ENCODE peak calls at places on chromosomes 12 and 14, in four cellular contexts. One of them, this sample, is unnamed.

GRCh38 chr12:131136539-131136872 is 182.8 kb downstream of the ADGRD1 start:
- DNase-seq in H1: no peak
- DNase-seq in AG04449: no peak
- DNase-seq in tibial nerve: no peak
- DNase-seq in this sample: no peak

GRCh38 chr12:119869720-119870119 is 7.4 kb downstream of the CIT start:
- DNase-seq in tibial nerve: no peak
- DNase-seq in H1: no peak
- DNase-seq in AG04449: peak
- DNase-seq in this sample: no peak

GRCh38 chr14:68668531-68668930 is 124.3 kb downstream of the ZFP36L1 start:
- DNase-seq in AG04449: no peak
- DNase-seq in tibial nerve: no peak
- DNase-seq in H1: no peak
- DNase-seq in this sample: no peak

GRCh38 chr12:66708704-66709443 is 30.0 kb upstream of the GRIP1 start:
- DNase-seq in H1: no peak
- DNase-seq in tibial nerve: no peak
- DNase-seq in AG04449: no peak
- DNase-seq in this sample: no peak

GRCh38 chr12:8078400-8078799 is 3.7 kb upstream of the NECAP1 start:
- DNase-seq in H1: no peak
- DNase-seq in AG04449: peak
- DNase-seq in tibial nerve: no peak
- DNase-seq in this sample: peak

GRCh38 chr12:46088040-46088439 is 97.7 kb upstream of the SCAF11 start:
- DNase-seq in AG04449: no peak
- DNase-seq in H1: no peak
- DNase-seq in tibial nerve: no peak
- DNase-seq in this sample: no peak

GRCh38 chr12:12704593-12705230 is 8.7 kb upstream of the GPR19 start:
- DNase-seq in AG04449: peak
- DNase-seq in tibial nerve: peak
- DNase-seq in H1: no peak
- DNase-seq in this sample: peak

GRCh38 chr12:106299193-106299794 is 3.2 kb upstream of the TCP11L2 start:
- DNase-seq in AG04449: no peak
- DNase-seq in H1: no peak
- DNase-seq in tibial nerve: no peak
- DNase-seq in this sample: no peak

GRCh38 chr12:63394349-63394748 is 243.3 kb upstream of the AVPR1A start:
- DNase-seq in tibial nerve: no peak
- DNase-seq in H1: no peak
- DNase-seq in AG04449: no peak
- DNase-seq in this sample: no peak

GRCh38 chr12:43206396-43206795 is 345.6 kb downstream of the ADAMTS20 start:
- DNase-seq in H1: no peak
- DNase-seq in AG04449: no peak
- DNase-seq in tibial nerve: no peak
- DNase-seq in this sample: no peak

GRCh38 chr12:69879007-69879960 is 54.3 kb downstream of the MYRFL start:
- DNase-seq in tibial nerve: peak
- DNase-seq in H1: no peak
- DNase-seq in AG04449: no peak
- DNase-seq in this sample: peak

GRCh38 chr14:51447411-51447810 is 204.3 kb upstream of the FRMD6 start:
- DNase-seq in AG04449: no peak
- DNase-seq in tibial nerve: no peak
- DNase-seq in H1: no peak
- DNase-seq in this sample: no peak

GRCh38 chr12:91567100-91567485 is 384.5 kb upstream of the DCN start:
- DNase-seq in AG04449: no peak
- DNase-seq in tibial nerve: no peak
- DNase-seq in H1: no peak
- DNase-seq in this sample: no peak

GRCh38 chr12:60106207-60106606 is 510.4 kb downstream of the SLC16A7 start:
- DNase-seq in AG04449: no peak
- DNase-seq in H1: no peak
- DNase-seq in tibial nerve: no peak
- DNase-seq in this sample: no peak

GRCh38 chr14:73833024-73833423 is 18.6 kb upstream of the PTGR2 start:
- DNase-seq in H1: no peak
- DNase-seq in AG04449: no peak
- DNase-seq in tibial nerve: no peak
- DNase-seq in this sample: no peak

GRCh38 chr12:70895956-70896355 is 24.6 kb downstream of the PTPRR start:
- DNase-seq in tibial nerve: no peak
- DNase-seq in H1: no peak
- DNase-seq in AG04449: no peak
- DNase-seq in this sample: no peak

GRCh38 chr14:77037886-77038511 is 9.5 kb upstream of the IRF2BPL start:
- DNase-seq in tibial nerve: no peak
- DNase-seq in H1: no peak
- DNase-seq in AG04449: no peak
- DNase-seq in this sample: peak

GRCh38 chr14:61319706-61320105 is 1.7 kb upstream of the PRKCH start:
- DNase-seq in AG04449: no peak
- DNase-seq in tibial nerve: no peak
- DNase-seq in H1: no peak
- DNase-seq in this sample: no peak

GRCh38 chr12:107311682-107312081 is 218.3 kb upstream of the CRY1 start:
- DNase-seq in tibial nerve: no peak
- DNase-seq in H1: no peak
- DNase-seq in AG04449: no peak
- DNase-seq in this sample: no peak

GRCh38 chr14:103732868-103733626 is 17.4 kb downstream of the ZFYVE21 start:
- DNase-seq in AG04449: no peak
- DNase-seq in tibial nerve: no peak
- DNase-seq in H1: no peak
- DNase-seq in this sample: no peak

DNA sequence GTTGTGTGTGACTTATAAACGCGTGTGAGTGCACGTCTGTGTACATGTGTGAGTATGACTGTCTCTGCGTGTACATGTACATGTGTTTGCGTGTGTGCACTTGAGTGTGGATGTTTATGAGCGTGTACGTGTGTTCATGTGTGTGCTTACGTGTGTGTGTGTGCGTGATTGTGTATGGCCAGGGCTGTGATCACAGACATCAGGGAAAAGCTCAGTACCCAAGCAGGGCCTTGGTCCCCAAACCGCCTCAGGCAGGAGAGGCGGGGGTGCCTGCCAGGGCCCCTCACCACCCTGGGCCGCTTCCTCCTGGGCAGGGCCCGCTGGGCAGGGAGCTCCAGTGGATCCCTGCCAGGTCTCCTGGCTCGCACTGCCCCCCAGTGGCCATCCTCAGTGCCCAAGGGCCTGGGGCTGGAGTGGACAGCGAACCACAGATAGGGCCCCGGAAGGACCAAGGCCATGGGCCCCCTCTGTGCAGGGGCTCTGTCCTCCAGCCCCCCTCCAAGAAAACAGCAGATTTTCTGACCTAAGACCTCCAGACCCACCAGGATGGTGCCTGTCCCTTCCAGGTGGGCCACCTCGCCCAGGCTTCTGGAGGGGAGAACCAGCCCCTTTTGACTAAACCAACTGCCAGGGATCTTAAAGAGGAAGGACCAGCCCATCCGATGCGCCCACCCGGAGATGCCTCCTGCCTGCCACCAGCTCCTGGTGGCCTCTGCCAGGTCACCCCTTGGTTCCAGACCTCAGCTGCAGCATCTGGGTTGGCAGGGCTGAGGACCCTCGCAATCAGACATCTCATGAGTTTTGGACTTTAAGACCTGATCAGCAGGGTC is 326.0 kb upstream of the DIO3 start:
- DNase-seq in H1: no peak
- DNase-seq in AG04449: no peak
- DNase-seq in tibial nerve: peak
- DNase-seq in this sample: peak
- TF ChIP-seq CTCF in H1: peak
- TF ChIP-seq CTCF in AG04449: peak
- TF ChIP-seq CTCF in tibial nerve: peak
- TF ChIP-seq CTCF in this sample: peak

GRCh38 chr14:95196268-95196667 is 38.9 kb upstream of the DICER1 start:
- DNase-seq in tibial nerve: no peak
- DNase-seq in H1: no peak
- DNase-seq in AG04449: no peak
- DNase-seq in this sample: peak
- TF ChIP-seq CTCF in tibial nerve: no peak
- TF ChIP-seq CTCF in H1: peak
- TF ChIP-seq CTCF in AG04449: no peak
- TF ChIP-seq CTCF in this sample: peak

GRCh38 chr12:57224973-57225679 is 4.4 kb upstream of the SHMT2 start:
- DNase-seq in tibial nerve: no peak
- DNase-seq in H1: no peak
- DNase-seq in AG04449: no peak
- DNase-seq in this sample: peak
- TF ChIP-seq CTCF in tibial nerve: peak
- TF ChIP-seq CTCF in H1: peak
- TF ChIP-seq CTCF in AG04449: peak
- TF ChIP-seq CTCF in this sample: peak

GRCh38 chr12:49283541-49284429 is 11.2 kb upstream of the PRPH start:
- DNase-seq in tibial nerve: no peak
- DNase-seq in AG04449: no peak
- DNase-seq in H1: no peak
- DNase-seq in this sample: no peak
- TF ChIP-seq CTCF in tibial nerve: no peak
- TF ChIP-seq CTCF in AG04449: no peak
- TF ChIP-seq CTCF in H1: peak
- TF ChIP-seq CTCF in this sample: no peak

DNA sequence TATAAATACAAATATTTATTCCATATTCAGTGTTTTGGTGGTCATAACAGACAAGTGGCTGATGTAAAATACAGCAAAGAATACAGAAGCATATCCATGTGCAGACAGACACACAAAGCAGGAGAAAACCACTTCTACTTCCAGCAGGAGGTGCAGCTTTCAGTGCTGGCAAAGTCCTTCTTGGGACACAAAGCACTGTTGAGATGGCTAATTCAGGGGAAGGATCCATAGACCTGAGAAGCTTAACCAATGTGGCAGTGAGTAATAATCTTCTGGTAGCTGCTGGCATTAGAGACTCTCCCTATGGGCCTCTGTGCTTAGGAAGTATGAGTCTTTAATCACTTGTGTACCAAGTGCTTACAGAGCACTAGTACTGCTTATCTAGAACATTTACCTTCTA is 26.8 kb downstream of the AMN1 start:
- DNase-seq in H1: no peak
- DNase-seq in AG04449: no peak
- DNase-seq in tibial nerve: no peak
- DNase-seq in this sample: no peak
- TF ChIP-seq CTCF in H1: no peak
- TF ChIP-seq CTCF in AG04449: peak
- TF ChIP-seq CTCF in tibial nerve: no peak
- TF ChIP-seq CTCF in this sample: no peak

GRCh38 chr14:38197001-38197760 is 10.5 kb upstream of the SSTR1 start:
- DNase-seq in H1: no peak
- DNase-seq in tibial nerve: no peak
- DNase-seq in AG04449: no peak
- DNase-seq in this sample: no peak
- TF ChIP-seq CTCF in H1: no peak
- TF ChIP-seq CTCF in tibial nerve: peak
- TF ChIP-seq CTCF in AG04449: no peak
- TF ChIP-seq CTCF in this sample: peak

GRCh38 chr12:23361971-23362370 is 587.5 kb downstream of the SOX5 start:
- DNase-seq in H1: no peak
- DNase-seq in AG04449: no peak
- DNase-seq in tibial nerve: no peak
- DNase-seq in this sample: no peak
- TF ChIP-seq CTCF in H1: peak
- TF ChIP-seq CTCF in AG04449: no peak
- TF ChIP-seq CTCF in tibial nerve: no peak
- TF ChIP-seq CTCF in this sample: no peak

GRCh38 chr12:114414031-114414865 is 8.3 kb upstream of the TBX5 start:
- DNase-seq in tibial nerve: no peak
- DNase-seq in H1: no peak
- DNase-seq in AG04449: no peak
- DNase-seq in this sample: no peak
- TF ChIP-seq CTCF in tibial nerve: no peak
- TF ChIP-seq CTCF in H1: no peak
- TF ChIP-seq CTCF in AG04449: no peak
- TF ChIP-seq CTCF in this sample: no peak

DNA sequence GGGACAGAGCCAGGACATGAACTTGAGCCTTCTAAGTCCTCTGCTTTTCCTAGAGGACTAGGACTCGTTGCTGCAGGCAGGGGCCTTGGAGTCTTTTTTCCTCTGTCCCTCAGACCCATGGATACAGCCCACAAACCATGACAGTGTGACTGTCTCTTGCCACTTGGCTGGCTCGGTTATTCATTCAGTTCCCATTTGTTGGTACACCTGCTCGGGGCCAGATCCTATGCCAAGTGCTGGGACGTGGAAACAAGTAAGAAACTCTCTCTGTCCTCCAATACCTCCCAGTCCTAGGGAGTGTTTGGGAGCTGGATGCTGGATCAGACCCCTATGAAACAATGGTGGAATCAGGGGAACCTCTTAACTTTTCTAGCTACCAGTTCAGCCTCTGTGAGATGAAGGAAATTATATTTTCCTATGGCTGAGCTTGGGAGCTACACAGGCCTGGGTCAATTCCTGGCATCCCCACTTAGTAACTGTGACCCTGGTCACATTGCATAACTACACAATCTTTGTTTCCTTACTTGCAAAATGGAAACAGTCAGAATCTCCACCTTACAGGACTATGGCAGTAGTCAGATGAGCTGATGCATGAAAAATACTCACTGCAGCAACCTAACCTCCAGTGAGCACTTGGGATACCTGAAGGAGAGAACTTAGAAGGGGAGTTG is 106.3 kb upstream of the VRK1 start:
- DNase-seq in tibial nerve: no peak
- DNase-seq in H1: no peak
- DNase-seq in AG04449: no peak
- DNase-seq in this sample: no peak
- TF ChIP-seq CTCF in tibial nerve: no peak
- TF ChIP-seq CTCF in H1: no peak
- TF ChIP-seq CTCF in AG04449: no peak
- TF ChIP-seq CTCF in this sample: no peak